ENCODE peak calls at places on chromosomes 13 and 19, in eight cellular contexts. One of them, this sample, is unnamed.
A peak's percentile ranks its signal among the peaks of the same experiment; 100 is the strongest.

GRCh38 chr13:93230466-93230865 is 3.9 kb downstream of the GPC6 start:
- DNase-seq in PC-3: peak; percentile 50
- DNase-seq in neural progenitor cell: no peak
- DNase-seq in MM.1S: no peak
- DNase-seq in HCT116: no peak
- DNase-seq in GM23338: no peak
- DNase-seq in OCI-LY7: no peak
- DNase-seq in SK-N-SH: no peak
- DNase-seq in this sample: peak; percentile 22

GRCh38 chr13:45196622-45197021 is 4.2 kb downstream of the KCTD4 start:
- DNase-seq in PC-3: peak; percentile 63
- DNase-seq in neural progenitor cell: no peak
- DNase-seq in MM.1S: peak; percentile 20
- DNase-seq in HCT116: no peak
- DNase-seq in GM23338: no peak
- DNase-seq in OCI-LY7: no peak
- DNase-seq in SK-N-SH: no peak
- DNase-seq in this sample: no peak

GRCh38 chr19:17035842-17036424 is 9.3 kb upstream of the CPAMD8 start:
- DNase-seq in PC-3: no peak
- DNase-seq in neural progenitor cell: no peak
- DNase-seq in MM.1S: no peak
- DNase-seq in HCT116: no peak
- DNase-seq in GM23338: no peak
- DNase-seq in OCI-LY7: peak; percentile 22
- DNase-seq in SK-N-SH: no peak
- DNase-seq in this sample: no peak

GRCh38 chr19:10271543-10272086 is 695 bp downstream of the ICAM1 start:
- DNase-seq in PC-3: no peak
- DNase-seq in neural progenitor cell: no peak
- DNase-seq in MM.1S: no peak
- DNase-seq in HCT116: no peak
- DNase-seq in GM23338: no peak
- DNase-seq in OCI-LY7: peak; percentile 90
- DNase-seq in SK-N-SH: peak; percentile 34
- DNase-seq in this sample: no peak

GRCh38 chr19:13461536-13461935 is 44.7 kb downstream of the CACNA1A start:
- DNase-seq in PC-3: no peak
- DNase-seq in neural progenitor cell: peak; percentile 40
- DNase-seq in MM.1S: no peak
- DNase-seq in HCT116: no peak
- DNase-seq in GM23338: peak; percentile 71
- DNase-seq in OCI-LY7: no peak
- DNase-seq in SK-N-SH: no peak
- DNase-seq in this sample: no peak

GRCh38 chr13:46053162-46054012 is 841 bp upstream of the ZC3H13 start:
- DNase-seq in PC-3: no peak
- DNase-seq in neural progenitor cell: peak; percentile 25
- DNase-seq in MM.1S: peak; percentile 6
- DNase-seq in HCT116: no peak
- DNase-seq in GM23338: peak; percentile 11
- DNase-seq in OCI-LY7: no peak
- DNase-seq in SK-N-SH: peak; percentile 11
- DNase-seq in this sample: no peak

GRCh38 chr13:112779856-112780604 is 90.2 kb downstream of the ATP11A start:
- DNase-seq in PC-3: no peak
- DNase-seq in neural progenitor cell: no peak
- DNase-seq in MM.1S: no peak
- DNase-seq in HCT116: no peak
- DNase-seq in GM23338: no peak
- DNase-seq in OCI-LY7: no peak
- DNase-seq in SK-N-SH: peak; percentile 12
- DNase-seq in this sample: no peak

GRCh38 chr19:44755219-44755618 is 6.7 kb downstream of the BCL3 start:
- DNase-seq in PC-3: no peak
- DNase-seq in neural progenitor cell: no peak
- DNase-seq in MM.1S: no peak
- DNase-seq in HCT116: no peak
- DNase-seq in GM23338: no peak
- DNase-seq in OCI-LY7: no peak
- DNase-seq in SK-N-SH: no peak
- DNase-seq in this sample: no peak

GRCh38 chr13:30623392-30623791 is 5.7 kb downstream of the USPL1 start:
- DNase-seq in PC-3: no peak
- DNase-seq in neural progenitor cell: no peak
- DNase-seq in MM.1S: no peak
- DNase-seq in HCT116: no peak
- DNase-seq in GM23338: no peak
- DNase-seq in OCI-LY7: no peak
- DNase-seq in SK-N-SH: no peak
- DNase-seq in this sample: no peak

GRCh38 chr13:25869941-25870340 is 181.9 kb downstream of the SHISA2 start:
- DNase-seq in PC-3: no peak
- DNase-seq in neural progenitor cell: no peak
- DNase-seq in MM.1S: no peak
- DNase-seq in HCT116: no peak
- DNase-seq in GM23338: no peak
- DNase-seq in OCI-LY7: no peak
- DNase-seq in SK-N-SH: no peak
- DNase-seq in this sample: no peak

GRCh38 chr19:13097331-13098258 is 5.1 kb downstream of the LYL1 start:
- DNase-seq in PC-3: no peak
- DNase-seq in neural progenitor cell: peak; percentile 49
- DNase-seq in MM.1S: no peak
- DNase-seq in HCT116: no peak
- DNase-seq in GM23338: peak; percentile 40
- DNase-seq in OCI-LY7: no peak
- DNase-seq in SK-N-SH: no peak
- DNase-seq in this sample: no peak

GRCh38 chr13:113129921-113130750 is 7.5 kb downstream of the F10 start:
- DNase-seq in PC-3: no peak
- DNase-seq in neural progenitor cell: no peak
- DNase-seq in MM.1S: no peak
- DNase-seq in HCT116: no peak
- DNase-seq in GM23338: no peak
- DNase-seq in OCI-LY7: no peak
- DNase-seq in SK-N-SH: no peak
- DNase-seq in this sample: no peak

GRCh38 chr13:25080773-25081172 is 15.2 kb upstream of the PABPC3 start:
- DNase-seq in PC-3: no peak
- DNase-seq in neural progenitor cell: no peak
- DNase-seq in MM.1S: no peak
- DNase-seq in HCT116: no peak
- DNase-seq in GM23338: no peak
- DNase-seq in OCI-LY7: no peak
- DNase-seq in SK-N-SH: no peak
- DNase-seq in this sample: no peak

GRCh38 chr13:40028446-40028845 is 373.0 kb downstream of the COG6 start:
- DNase-seq in PC-3: no peak
- DNase-seq in neural progenitor cell: no peak
- DNase-seq in MM.1S: no peak
- DNase-seq in HCT116: no peak
- DNase-seq in GM23338: no peak
- DNase-seq in OCI-LY7: no peak
- DNase-seq in SK-N-SH: no peak
- DNase-seq in this sample: no peak

GRCh38 chr13:36788276-36788675 is 30.7 kb upstream of the RFXAP start:
- DNase-seq in PC-3: peak; percentile 78
- DNase-seq in neural progenitor cell: no peak
- DNase-seq in MM.1S: no peak
- DNase-seq in HCT116: no peak
- DNase-seq in GM23338: no peak
- DNase-seq in OCI-LY7: no peak
- DNase-seq in SK-N-SH: no peak
- DNase-seq in this sample: no peak

GRCh38 chr19:1747285-1748114 is 5.8 kb upstream of the ONECUT3 start:
- DNase-seq in PC-3: peak; percentile 97
- DNase-seq in neural progenitor cell: peak; percentile 53
- DNase-seq in MM.1S: no peak
- DNase-seq in HCT116: peak; percentile 100
- DNase-seq in GM23338: peak; percentile 89
- DNase-seq in OCI-LY7: no peak
- DNase-seq in SK-N-SH: no peak
- DNase-seq in this sample: peak; percentile 81

GRCh38 chr13:49731766-49732165 is 40.5 kb upstream of the EBPL start:
- DNase-seq in PC-3: peak; percentile 66
- DNase-seq in neural progenitor cell: no peak
- DNase-seq in MM.1S: no peak
- DNase-seq in HCT116: no peak
- DNase-seq in GM23338: no peak
- DNase-seq in OCI-LY7: no peak
- DNase-seq in SK-N-SH: no peak
- DNase-seq in this sample: no peak

GRCh38 chr13:22793598-22794134 is 387.1 kb upstream of the SGCG start:
- DNase-seq in PC-3: no peak
- DNase-seq in neural progenitor cell: no peak
- DNase-seq in MM.1S: no peak
- DNase-seq in HCT116: peak; percentile 84
- DNase-seq in GM23338: peak; percentile 28
- DNase-seq in OCI-LY7: no peak
- DNase-seq in SK-N-SH: no peak
- DNase-seq in this sample: peak; percentile 73

GRCh38 chr19:273393-273792 is 17.8 kb downstream of the PLPP2 start:
- DNase-seq in PC-3: no peak
- DNase-seq in neural progenitor cell: no peak
- DNase-seq in MM.1S: no peak
- DNase-seq in HCT116: no peak
- DNase-seq in GM23338: no peak
- DNase-seq in OCI-LY7: no peak
- DNase-seq in SK-N-SH: no peak
- DNase-seq in this sample: no peak

GRCh38 chr13:111584101-111584500 is 263.7 kb downstream of the TEX29 start:
- DNase-seq in PC-3: no peak
- DNase-seq in neural progenitor cell: no peak
- DNase-seq in MM.1S: no peak
- DNase-seq in HCT116: no peak
- DNase-seq in GM23338: no peak
- DNase-seq in OCI-LY7: no peak
- DNase-seq in SK-N-SH: no peak
- DNase-seq in this sample: no peak

GRCh38 chr19:28065026-28065425 is 1147.9 kb downstream of the UQCRFS1 start:
- DNase-seq in PC-3: no peak
- DNase-seq in neural progenitor cell: no peak
- DNase-seq in MM.1S: no peak
- DNase-seq in HCT116: no peak
- DNase-seq in GM23338: peak; percentile 24
- DNase-seq in OCI-LY7: no peak
- DNase-seq in SK-N-SH: no peak
- DNase-seq in this sample: no peak
- TF ChIP-seq EZH2phosphoT487 in PC-3: no peak
- TF ChIP-seq EZH2phosphoT487 in neural progenitor cell: no peak
- TF ChIP-seq EZH2phosphoT487 in MM.1S: no peak
- TF ChIP-seq EZH2phosphoT487 in HCT116: no peak
- TF ChIP-seq EZH2phosphoT487 in GM23338: no peak
- TF ChIP-seq EZH2phosphoT487 in OCI-LY7: no peak
- TF ChIP-seq EZH2phosphoT487 in SK-N-SH: no peak
- TF ChIP-seq EZH2phosphoT487 in this sample: no peak

GRCh38 chr19:11377756-11378155 is 3.3 kb downstream of the SWSAP1 start:
- DNase-seq in PC-3: peak; percentile 33
- DNase-seq in neural progenitor cell: no peak
- DNase-seq in MM.1S: no peak
- DNase-seq in HCT116: no peak
- DNase-seq in GM23338: no peak
- DNase-seq in OCI-LY7: no peak
- DNase-seq in SK-N-SH: no peak
- DNase-seq in this sample: no peak
- TF ChIP-seq CTCF in PC-3: no peak
- TF ChIP-seq CTCF in neural progenitor cell: no peak
- TF ChIP-seq CTCF in MM.1S: no peak
- TF ChIP-seq CTCF in HCT116: no peak
- TF ChIP-seq CTCF in GM23338: no peak
- TF ChIP-seq CTCF in OCI-LY7: no peak
- TF ChIP-seq CTCF in SK-N-SH: no peak
- TF ChIP-seq CTCF in this sample: no peak

DNA sequence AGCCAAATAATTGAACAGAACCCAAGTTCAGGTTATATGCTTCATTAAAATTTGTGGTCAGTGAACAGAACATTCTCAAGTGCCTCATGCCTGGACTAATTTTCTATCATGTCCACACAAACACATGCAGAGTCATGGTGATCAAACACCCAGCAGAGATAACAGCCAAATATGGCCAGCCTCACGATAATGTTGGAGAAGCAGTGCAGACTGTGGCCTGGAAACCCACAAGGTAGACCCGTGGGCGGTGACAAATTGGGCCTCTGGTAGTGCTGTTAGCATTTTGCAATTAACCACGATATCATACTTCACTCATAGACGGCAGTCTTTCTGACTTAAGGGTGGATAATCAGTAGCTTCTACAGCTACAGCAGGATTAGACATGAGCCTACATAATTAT is 35.0 kb upstream of the VWA8 start:
- DNase-seq in PC-3: peak; percentile 6
- DNase-seq in neural progenitor cell: no peak
- DNase-seq in MM.1S: no peak
- DNase-seq in HCT116: no peak
- DNase-seq in GM23338: no peak
- DNase-seq in OCI-LY7: no peak
- DNase-seq in SK-N-SH: no peak
- DNase-seq in this sample: peak; percentile 12
- TF ChIP-seq EZH2phosphoT487 in PC-3: no peak
- TF ChIP-seq EZH2phosphoT487 in neural progenitor cell: no peak
- TF ChIP-seq EZH2phosphoT487 in MM.1S: no peak
- TF ChIP-seq EZH2phosphoT487 in HCT116: no peak
- TF ChIP-seq EZH2phosphoT487 in GM23338: no peak
- TF ChIP-seq EZH2phosphoT487 in OCI-LY7: no peak
- TF ChIP-seq EZH2phosphoT487 in SK-N-SH: no peak
- TF ChIP-seq EZH2phosphoT487 in this sample: no peak

GRCh38 chr13:89515948-89516347 is 1831.5 kb upstream of the MIR17HG start:
- DNase-seq in PC-3: no peak
- DNase-seq in neural progenitor cell: no peak
- DNase-seq in MM.1S: no peak
- DNase-seq in HCT116: no peak
- DNase-seq in GM23338: no peak
- DNase-seq in OCI-LY7: no peak
- DNase-seq in SK-N-SH: no peak
- DNase-seq in this sample: no peak

GRCh38 chr13:89514534-89515312 is 1832.8 kb upstream of the MIR17HG start:
- DNase-seq in PC-3: peak; percentile 82
- DNase-seq in neural progenitor cell: peak; percentile 43
- DNase-seq in MM.1S: no peak
- DNase-seq in HCT116: no peak
- DNase-seq in GM23338: peak; percentile 76
- DNase-seq in OCI-LY7: no peak
- DNase-seq in SK-N-SH: no peak
- DNase-seq in this sample: peak; percentile 4

GRCh38 chr13:89518289-89519077 is 1829.0 kb upstream of the MIR17HG start:
- DNase-seq in PC-3: peak; percentile 6
- DNase-seq in neural progenitor cell: no peak
- DNase-seq in MM.1S: no peak
- DNase-seq in HCT116: no peak
- DNase-seq in GM23338: peak; percentile 33
- DNase-seq in OCI-LY7: no peak
- DNase-seq in SK-N-SH: no peak
- DNase-seq in this sample: no peak

DNA sequence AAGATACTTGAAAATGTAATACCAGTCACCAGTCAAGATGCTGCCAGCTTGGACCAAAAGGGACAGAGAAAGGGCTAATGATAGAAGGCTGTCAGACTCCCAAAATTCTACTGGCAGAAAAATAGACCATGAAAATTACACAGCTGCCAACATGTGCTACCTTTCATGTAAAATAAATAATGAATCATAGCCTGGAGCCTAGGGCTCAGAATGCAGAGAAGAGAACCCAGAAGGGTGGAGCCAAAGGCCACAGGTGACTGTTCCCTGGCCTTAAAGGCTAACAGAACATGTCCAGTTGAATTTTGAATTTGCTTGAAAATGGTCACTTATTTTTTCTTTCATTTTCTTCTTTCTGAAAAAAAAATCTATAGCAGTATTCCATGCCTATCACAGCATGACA is 1827.0 kb upstream of the MIR17HG start:
- DNase-seq in PC-3: peak; percentile 64
- DNase-seq in neural progenitor cell: no peak
- DNase-seq in MM.1S: no peak
- DNase-seq in HCT116: no peak
- DNase-seq in GM23338: no peak
- DNase-seq in OCI-LY7: no peak
- DNase-seq in SK-N-SH: no peak
- DNase-seq in this sample: no peak
- TF ChIP-seq CTCF in PC-3: no peak
- TF ChIP-seq CTCF in neural progenitor cell: no peak
- TF ChIP-seq CTCF in MM.1S: no peak
- TF ChIP-seq CTCF in HCT116: no peak
- TF ChIP-seq CTCF in GM23338: no peak
- TF ChIP-seq CTCF in OCI-LY7: no peak
- TF ChIP-seq CTCF in SK-N-SH: no peak
- TF ChIP-seq CTCF in this sample: no peak